ENCODE peak calls at places on chromosomes 6 and 20, in six cellular contexts. One of them, this sample, is unnamed.
A peak's percentile ranks its signal among the peaks of the same experiment; 100 is the strongest.

GRCh38 chr20:16007164-16007563 is 566.1 kb downstream of the KIF16B start:
- DNase-seq in HFFc6: no peak
- DNase-seq in activated T-cell treated with anti-CD3 and anti-CD28 coated beads for 1 hour: no peak
- DNase-seq in head of caudate nucleus: no peak
- DNase-seq in NCI-H2171 treated with DMSO at 0.1 percent for 48 hours: no peak
- DNase-seq in stimulated activated CD4-positive, alpha-beta T cell treated with anti-CD3 and anti-CD28 coated beads, Interleukin-4, amount 100 ng/mL, for 1 hour: no peak
- DNase-seq in this sample: no peak

GRCh38 chr6:90355965-90356364 is 59.3 kb upstream of the BACH2 start:
- DNase-seq in HFFc6: no peak
- DNase-seq in activated T-cell treated with anti-CD3 and anti-CD28 coated beads for 1 hour: no peak
- DNase-seq in head of caudate nucleus: no peak
- DNase-seq in NCI-H2171 treated with DMSO at 0.1 percent for 48 hours: no peak
- DNase-seq in stimulated activated CD4-positive, alpha-beta T cell treated with anti-CD3 and anti-CD28 coated beads, Interleukin-4, amount 100 ng/mL, for 1 hour: no peak
- DNase-seq in this sample: no peak

GRCh38 chr20:35661013-35661412 is 3.7 kb downstream of the CPNE1 start:
- DNase-seq in HFFc6: no peak
- DNase-seq in activated T-cell treated with anti-CD3 and anti-CD28 coated beads for 1 hour: no peak
- DNase-seq in head of caudate nucleus: no peak
- DNase-seq in NCI-H2171 treated with DMSO at 0.1 percent for 48 hours: no peak
- DNase-seq in stimulated activated CD4-positive, alpha-beta T cell treated with anti-CD3 and anti-CD28 coated beads, Interleukin-4, amount 100 ng/mL, for 1 hour: no peak
- DNase-seq in this sample: no peak

GRCh38 chr20:53815509-53815908 is 221.9 kb upstream of the ZNF217 start:
- DNase-seq in HFFc6: no peak
- DNase-seq in activated T-cell treated with anti-CD3 and anti-CD28 coated beads for 1 hour: no peak
- DNase-seq in head of caudate nucleus: no peak
- DNase-seq in NCI-H2171 treated with DMSO at 0.1 percent for 48 hours: no peak
- DNase-seq in stimulated activated CD4-positive, alpha-beta T cell treated with anti-CD3 and anti-CD28 coated beads, Interleukin-4, amount 100 ng/mL, for 1 hour: no peak
- DNase-seq in this sample: no peak

GRCh38 chr6:141562801-141563763 is 569.6 kb upstream of the GJE1 start:
- DNase-seq in HFFc6: peak; percentile 81
- DNase-seq in activated T-cell treated with anti-CD3 and anti-CD28 coated beads for 1 hour: peak; percentile 46
- DNase-seq in head of caudate nucleus: peak; percentile 38
- DNase-seq in NCI-H2171 treated with DMSO at 0.1 percent for 48 hours: peak; percentile 89
- DNase-seq in stimulated activated CD4-positive, alpha-beta T cell treated with anti-CD3 and anti-CD28 coated beads, Interleukin-4, amount 100 ng/mL, for 1 hour: peak; percentile 43
- DNase-seq in this sample: peak; percentile 87

GRCh38 chr20:11807070-11807741 is 110.5 kb upstream of the BTBD3 start:
- DNase-seq in HFFc6: peak; percentile 84
- DNase-seq in activated T-cell treated with anti-CD3 and anti-CD28 coated beads for 1 hour: no peak
- DNase-seq in head of caudate nucleus: no peak
- DNase-seq in NCI-H2171 treated with DMSO at 0.1 percent for 48 hours: no peak
- DNase-seq in stimulated activated CD4-positive, alpha-beta T cell treated with anti-CD3 and anti-CD28 coated beads, Interleukin-4, amount 100 ng/mL, for 1 hour: no peak
- DNase-seq in this sample: no peak

GRCh38 chr20:61435823-61436220 is 183.8 kb downstream of the CDH4 start:
- DNase-seq in HFFc6: no peak
- DNase-seq in activated T-cell treated with anti-CD3 and anti-CD28 coated beads for 1 hour: no peak
- DNase-seq in head of caudate nucleus: no peak
- DNase-seq in NCI-H2171 treated with DMSO at 0.1 percent for 48 hours: no peak
- DNase-seq in stimulated activated CD4-positive, alpha-beta T cell treated with anti-CD3 and anti-CD28 coated beads, Interleukin-4, amount 100 ng/mL, for 1 hour: no peak
- DNase-seq in this sample: no peak

GRCh38 chr20:44967207-44967807 is 995 bp downstream of the STK4 start:
- DNase-seq in HFFc6: peak; percentile 25
- DNase-seq in activated T-cell treated with anti-CD3 and anti-CD28 coated beads for 1 hour: no peak
- DNase-seq in head of caudate nucleus: no peak
- DNase-seq in NCI-H2171 treated with DMSO at 0.1 percent for 48 hours: no peak
- DNase-seq in stimulated activated CD4-positive, alpha-beta T cell treated with anti-CD3 and anti-CD28 coated beads, Interleukin-4, amount 100 ng/mL, for 1 hour: no peak
- DNase-seq in this sample: no peak

GRCh38 chr6:166802437-166802836 is 153.9 kb downstream of the RNASET2 start:
- DNase-seq in HFFc6: no peak
- DNase-seq in activated T-cell treated with anti-CD3 and anti-CD28 coated beads for 1 hour: no peak
- DNase-seq in head of caudate nucleus: no peak
- DNase-seq in NCI-H2171 treated with DMSO at 0.1 percent for 48 hours: no peak
- DNase-seq in stimulated activated CD4-positive, alpha-beta T cell treated with anti-CD3 and anti-CD28 coated beads, Interleukin-4, amount 100 ng/mL, for 1 hour: no peak
- DNase-seq in this sample: no peak

GRCh38 chr20:56689852-56690485 is 60.9 kb downstream of the TFAP2C start:
- DNase-seq in HFFc6: peak; percentile 16
- DNase-seq in activated T-cell treated with anti-CD3 and anti-CD28 coated beads for 1 hour: no peak
- DNase-seq in head of caudate nucleus: no peak
- DNase-seq in NCI-H2171 treated with DMSO at 0.1 percent for 48 hours: no peak
- DNase-seq in stimulated activated CD4-positive, alpha-beta T cell treated with anti-CD3 and anti-CD28 coated beads, Interleukin-4, amount 100 ng/mL, for 1 hour: no peak
- DNase-seq in this sample: no peak

GRCh38 chr6:22621028-22621427 is 51.7 kb downstream of the HDGFL1 start:
- DNase-seq in HFFc6: no peak
- DNase-seq in activated T-cell treated with anti-CD3 and anti-CD28 coated beads for 1 hour: no peak
- DNase-seq in head of caudate nucleus: no peak
- DNase-seq in NCI-H2171 treated with DMSO at 0.1 percent for 48 hours: no peak
- DNase-seq in stimulated activated CD4-positive, alpha-beta T cell treated with anti-CD3 and anti-CD28 coated beads, Interleukin-4, amount 100 ng/mL, for 1 hour: no peak
- DNase-seq in this sample: no peak

GRCh38 chr6:29769336-29769735 is 46.1 kb downstream of the HLA-F start:
- DNase-seq in HFFc6: no peak
- DNase-seq in activated T-cell treated with anti-CD3 and anti-CD28 coated beads for 1 hour: no peak
- DNase-seq in head of caudate nucleus: no peak
- DNase-seq in NCI-H2171 treated with DMSO at 0.1 percent for 48 hours: no peak
- DNase-seq in stimulated activated CD4-positive, alpha-beta T cell treated with anti-CD3 and anti-CD28 coated beads, Interleukin-4, amount 100 ng/mL, for 1 hour: no peak
- DNase-seq in this sample: no peak

GRCh38 chr20:32972181-32973076 is 31.8 kb downstream of the SUN5 start:
- DNase-seq in HFFc6: no peak
- DNase-seq in activated T-cell treated with anti-CD3 and anti-CD28 coated beads for 1 hour: peak; percentile 64
- DNase-seq in head of caudate nucleus: no peak
- DNase-seq in NCI-H2171 treated with DMSO at 0.1 percent for 48 hours: no peak
- DNase-seq in stimulated activated CD4-positive, alpha-beta T cell treated with anti-CD3 and anti-CD28 coated beads, Interleukin-4, amount 100 ng/mL, for 1 hour: peak; percentile 73
- DNase-seq in this sample: no peak

GRCh38 chr6:11196511-11197174 is 35.8 kb downstream of the NEDD9 start:
- DNase-seq in HFFc6: peak; percentile 85
- DNase-seq in activated T-cell treated with anti-CD3 and anti-CD28 coated beads for 1 hour: no peak
- DNase-seq in head of caudate nucleus: no peak
- DNase-seq in NCI-H2171 treated with DMSO at 0.1 percent for 48 hours: peak; percentile 38
- DNase-seq in stimulated activated CD4-positive, alpha-beta T cell treated with anti-CD3 and anti-CD28 coated beads, Interleukin-4, amount 100 ng/mL, for 1 hour: no peak
- DNase-seq in this sample: no peak

GRCh38 chr20:24724982-24725533 is 224.0 kb upstream of the CST7 start:
- DNase-seq in HFFc6: no peak
- DNase-seq in activated T-cell treated with anti-CD3 and anti-CD28 coated beads for 1 hour: no peak
- DNase-seq in head of caudate nucleus: no peak
- DNase-seq in NCI-H2171 treated with DMSO at 0.1 percent for 48 hours: no peak
- DNase-seq in stimulated activated CD4-positive, alpha-beta T cell treated with anti-CD3 and anti-CD28 coated beads, Interleukin-4, amount 100 ng/mL, for 1 hour: no peak
- DNase-seq in this sample: no peak

GRCh38 chr6:112287836-112288235 is 33.5 kb upstream of the LAMA4 start:
- DNase-seq in HFFc6: no peak
- DNase-seq in activated T-cell treated with anti-CD3 and anti-CD28 coated beads for 1 hour: no peak
- DNase-seq in head of caudate nucleus: no peak
- DNase-seq in NCI-H2171 treated with DMSO at 0.1 percent for 48 hours: no peak
- DNase-seq in stimulated activated CD4-positive, alpha-beta T cell treated with anti-CD3 and anti-CD28 coated beads, Interleukin-4, amount 100 ng/mL, for 1 hour: no peak
- DNase-seq in this sample: no peak

GRCh38 chr6:31922942-31923341 is 4.6 kb upstream of the C2 start:
- DNase-seq in HFFc6: no peak
- DNase-seq in activated T-cell treated with anti-CD3 and anti-CD28 coated beads for 1 hour: peak; percentile 16
- DNase-seq in head of caudate nucleus: no peak
- DNase-seq in NCI-H2171 treated with DMSO at 0.1 percent for 48 hours: peak; percentile 30
- DNase-seq in stimulated activated CD4-positive, alpha-beta T cell treated with anti-CD3 and anti-CD28 coated beads, Interleukin-4, amount 100 ng/mL, for 1 hour: peak; percentile 15
- DNase-seq in this sample: no peak

GRCh38 chr6:138987299-138987642 is 782 bp downstream of the REPS1 start:
- DNase-seq in HFFc6: no peak
- DNase-seq in activated T-cell treated with anti-CD3 and anti-CD28 coated beads for 1 hour: no peak
- DNase-seq in head of caudate nucleus: no peak
- DNase-seq in NCI-H2171 treated with DMSO at 0.1 percent for 48 hours: no peak
- DNase-seq in stimulated activated CD4-positive, alpha-beta T cell treated with anti-CD3 and anti-CD28 coated beads, Interleukin-4, amount 100 ng/mL, for 1 hour: no peak
- DNase-seq in this sample: no peak

GRCh38 chr6:130585587-130585986 is 219.8 kb downstream of the TMEM200A start:
- DNase-seq in HFFc6: no peak
- DNase-seq in activated T-cell treated with anti-CD3 and anti-CD28 coated beads for 1 hour: no peak
- DNase-seq in head of caudate nucleus: no peak
- DNase-seq in NCI-H2171 treated with DMSO at 0.1 percent for 48 hours: peak; percentile 17
- DNase-seq in stimulated activated CD4-positive, alpha-beta T cell treated with anti-CD3 and anti-CD28 coated beads, Interleukin-4, amount 100 ng/mL, for 1 hour: no peak
- DNase-seq in this sample: no peak

GRCh38 chr6:99761701-99762100 is 155.1 kb downstream of the PRDM13 start:
- DNase-seq in HFFc6: peak; percentile 0
- DNase-seq in activated T-cell treated with anti-CD3 and anti-CD28 coated beads for 1 hour: no peak
- DNase-seq in head of caudate nucleus: no peak
- DNase-seq in NCI-H2171 treated with DMSO at 0.1 percent for 48 hours: no peak
- DNase-seq in stimulated activated CD4-positive, alpha-beta T cell treated with anti-CD3 and anti-CD28 coated beads, Interleukin-4, amount 100 ng/mL, for 1 hour: no peak
- DNase-seq in this sample: no peak

GRCh38 chr20:36802326-36803223 is 29.0 kb upstream of the DSN1 start:
- DNase-seq in HFFc6: peak; percentile 49
- DNase-seq in activated T-cell treated with anti-CD3 and anti-CD28 coated beads for 1 hour: no peak
- DNase-seq in head of caudate nucleus: no peak
- DNase-seq in NCI-H2171 treated with DMSO at 0.1 percent for 48 hours: no peak
- DNase-seq in stimulated activated CD4-positive, alpha-beta T cell treated with anti-CD3 and anti-CD28 coated beads, Interleukin-4, amount 100 ng/mL, for 1 hour: no peak
- DNase-seq in this sample: no peak

GRCh38 chr6:32152414-32153251 is 894 bp upstream of the PRRT1 start:
- DNase-seq in HFFc6: peak; percentile 46
- DNase-seq in activated T-cell treated with anti-CD3 and anti-CD28 coated beads for 1 hour: no peak
- DNase-seq in head of caudate nucleus: peak; percentile 38
- DNase-seq in NCI-H2171 treated with DMSO at 0.1 percent for 48 hours: no peak
- DNase-seq in stimulated activated CD4-positive, alpha-beta T cell treated with anti-CD3 and anti-CD28 coated beads, Interleukin-4, amount 100 ng/mL, for 1 hour: no peak
- DNase-seq in this sample: peak; percentile 62

GRCh38 chr20:38270869-38271608 is 10.5 kb upstream of the KIAA1755 start:
- DNase-seq in HFFc6: peak; percentile 89
- DNase-seq in activated T-cell treated with anti-CD3 and anti-CD28 coated beads for 1 hour: no peak
- DNase-seq in head of caudate nucleus: no peak
- DNase-seq in NCI-H2171 treated with DMSO at 0.1 percent for 48 hours: no peak
- DNase-seq in stimulated activated CD4-positive, alpha-beta T cell treated with anti-CD3 and anti-CD28 coated beads, Interleukin-4, amount 100 ng/mL, for 1 hour: no peak
- DNase-seq in this sample: peak; percentile 58

GRCh38 chr6:113570176-113570575 is 287.0 kb upstream of the MARCKS start:
- DNase-seq in HFFc6: no peak
- DNase-seq in activated T-cell treated with anti-CD3 and anti-CD28 coated beads for 1 hour: no peak
- DNase-seq in head of caudate nucleus: no peak
- DNase-seq in NCI-H2171 treated with DMSO at 0.1 percent for 48 hours: no peak
- DNase-seq in stimulated activated CD4-positive, alpha-beta T cell treated with anti-CD3 and anti-CD28 coated beads, Interleukin-4, amount 100 ng/mL, for 1 hour: no peak
- DNase-seq in this sample: no peak

GRCh38 chr6:6592836-6593235 is 4.3 kb downstream of the LY86 start:
- DNase-seq in HFFc6: no peak
- DNase-seq in activated T-cell treated with anti-CD3 and anti-CD28 coated beads for 1 hour: no peak
- DNase-seq in head of caudate nucleus: no peak
- DNase-seq in NCI-H2171 treated with DMSO at 0.1 percent for 48 hours: no peak
- DNase-seq in stimulated activated CD4-positive, alpha-beta T cell treated with anti-CD3 and anti-CD28 coated beads, Interleukin-4, amount 100 ng/mL, for 1 hour: no peak
- DNase-seq in this sample: no peak

GRCh38 chr20:25223179-25223661 is 24.7 kb upstream of the PYGB start:
- DNase-seq in HFFc6: peak; percentile 94
- DNase-seq in activated T-cell treated with anti-CD3 and anti-CD28 coated beads for 1 hour: no peak
- DNase-seq in head of caudate nucleus: no peak
- DNase-seq in NCI-H2171 treated with DMSO at 0.1 percent for 48 hours: no peak
- DNase-seq in stimulated activated CD4-positive, alpha-beta T cell treated with anti-CD3 and anti-CD28 coated beads, Interleukin-4, amount 100 ng/mL, for 1 hour: no peak
- DNase-seq in this sample: peak; percentile 84

GRCh38 chr6:142523485-142523884 is 221.7 kb downstream of the ADGRG6 start:
- DNase-seq in HFFc6: no peak
- DNase-seq in activated T-cell treated with anti-CD3 and anti-CD28 coated beads for 1 hour: no peak
- DNase-seq in head of caudate nucleus: no peak
- DNase-seq in NCI-H2171 treated with DMSO at 0.1 percent for 48 hours: no peak
- DNase-seq in stimulated activated CD4-positive, alpha-beta T cell treated with anti-CD3 and anti-CD28 coated beads, Interleukin-4, amount 100 ng/mL, for 1 hour: no peak
- DNase-seq in this sample: no peak

GRCh38 chr6:163711615-163712568 is 297.4 kb downstream of the QKI start:
- DNase-seq in HFFc6: no peak
- DNase-seq in activated T-cell treated with anti-CD3 and anti-CD28 coated beads for 1 hour: no peak
- DNase-seq in head of caudate nucleus: peak; percentile 65
- DNase-seq in NCI-H2171 treated with DMSO at 0.1 percent for 48 hours: no peak
- DNase-seq in stimulated activated CD4-positive, alpha-beta T cell treated with anti-CD3 and anti-CD28 coated beads, Interleukin-4, amount 100 ng/mL, for 1 hour: no peak
- DNase-seq in this sample: no peak

GRCh38 chr6:157604816-157605215 is 218.2 kb upstream of the SNX9 start:
- DNase-seq in HFFc6: peak; percentile 5
- DNase-seq in activated T-cell treated with anti-CD3 and anti-CD28 coated beads for 1 hour: no peak
- DNase-seq in head of caudate nucleus: no peak
- DNase-seq in NCI-H2171 treated with DMSO at 0.1 percent for 48 hours: no peak
- DNase-seq in stimulated activated CD4-positive, alpha-beta T cell treated with anti-CD3 and anti-CD28 coated beads, Interleukin-4, amount 100 ng/mL, for 1 hour: no peak
- DNase-seq in this sample: no peak

GRCh38 chr20:25336561-25337422 is 53.8 kb downstream of the ABHD12 start:
- DNase-seq in HFFc6: peak; percentile 20
- DNase-seq in activated T-cell treated with anti-CD3 and anti-CD28 coated beads for 1 hour: no peak
- DNase-seq in head of caudate nucleus: no peak
- DNase-seq in NCI-H2171 treated with DMSO at 0.1 percent for 48 hours: no peak
- DNase-seq in stimulated activated CD4-positive, alpha-beta T cell treated with anti-CD3 and anti-CD28 coated beads, Interleukin-4, amount 100 ng/mL, for 1 hour: no peak
- DNase-seq in this sample: peak; percentile 47

GRCh38 chr20:22462975-22463914 is 121.1 kb downstream of the FOXA2 start:
- DNase-seq in HFFc6: no peak
- DNase-seq in activated T-cell treated with anti-CD3 and anti-CD28 coated beads for 1 hour: no peak
- DNase-seq in head of caudate nucleus: no peak
- DNase-seq in NCI-H2171 treated with DMSO at 0.1 percent for 48 hours: no peak
- DNase-seq in stimulated activated CD4-positive, alpha-beta T cell treated with anti-CD3 and anti-CD28 coated beads, Interleukin-4, amount 100 ng/mL, for 1 hour: no peak
- DNase-seq in this sample: no peak

GRCh38 chr6:6515691-6516607 is 72.6 kb upstream of the LY86 start:
- DNase-seq in HFFc6: no peak
- DNase-seq in activated T-cell treated with anti-CD3 and anti-CD28 coated beads for 1 hour: no peak
- DNase-seq in head of caudate nucleus: no peak
- DNase-seq in NCI-H2171 treated with DMSO at 0.1 percent for 48 hours: no peak
- DNase-seq in stimulated activated CD4-positive, alpha-beta T cell treated with anti-CD3 and anti-CD28 coated beads, Interleukin-4, amount 100 ng/mL, for 1 hour: peak; percentile 37
- DNase-seq in this sample: no peak

GRCh38 chr20:56572178-56572577 is 39.1 kb downstream of the FAM209B start:
- DNase-seq in HFFc6: no peak
- DNase-seq in activated T-cell treated with anti-CD3 and anti-CD28 coated beads for 1 hour: no peak
- DNase-seq in head of caudate nucleus: no peak
- DNase-seq in NCI-H2171 treated with DMSO at 0.1 percent for 48 hours: no peak
- DNase-seq in stimulated activated CD4-positive, alpha-beta T cell treated with anti-CD3 and anti-CD28 coated beads, Interleukin-4, amount 100 ng/mL, for 1 hour: no peak
- DNase-seq in this sample: no peak

This sample was measured in hepatocyte.